ENCODE peak calls at places on chromosomes 5 and 9, in six cellular contexts. K is pulmonary artery endothelial cell, L is anterior cingulate cortex, B is NCI-H345, A is GM03348, W is H4. S is an unnamed sample.

GRCh38 chr5:138549414-138549813 is 6.4 kb upstream of the ETF1 start:
- DNase-seq in K (no peak), L (no peak), B (no peak), A (no peak), W (no peak), S (no peak)

GRCh38 chr9:36993933-36994764 is 39.9 kb downstream of the PAX5 start:
- DNase-seq in K (no peak), L (no peak), B (no peak), A (no peak), W (no peak), S (no peak)

GRCh38 chr5:51383494-51384081 is 340 bp downstream of the ISL1 start:
- DNase-seq in K (no peak), L (no peak), B (peak), A (no peak), W (peak), S (no peak)

GRCh38 chr9:100637787-100638186 is 59.9 kb downstream of the CAVIN4 start:
- DNase-seq in K (no peak), L (no peak), B (no peak), A (no peak), W (peak), S (no peak)

GRCh38 chr9:1837453-1838084 is 177.6 kb upstream of the SMARCA2 start:
- DNase-seq in K (no peak), L (no peak), B (peak), A (peak), W (peak), S (no peak)

GRCh38 chr5:179387151-179388110 is 42.2 kb upstream of the ADAMTS2 start:
- DNase-seq in K (no peak), L (no peak), B (no peak), A (no peak), W (no peak), S (no peak)

GRCh38 chr5:126978258-126978657 is 52.1 kb downstream of the MARCHF3 start:
- DNase-seq in K (no peak), L (no peak), B (no peak), A (no peak), W (no peak), S (no peak)

GRCh38 chr9:116697341-116697740 is 10.2 kb downstream of the TRIM32 start:
- DNase-seq in K (no peak), L (no peak), B (no peak), A (peak), W (no peak), S (no peak)

GRCh38 chr5:101995585-101995984 is 300.5 kb downstream of the SLCO4C1 start:
- DNase-seq in K (no peak), L (no peak), B (no peak), A (no peak), W (no peak), S (no peak)

GRCh38 chr9:37511006-37511714 is 25.4 kb downstream of the POLR1E start:
- DNase-seq in K (no peak), L (no peak), B (no peak), A (no peak), W (no peak), S (no peak)

GRCh38 chr5:175146733-175147132 is 297.2 kb downstream of the DRD1 start:
- DNase-seq in K (no peak), L (no peak), B (no peak), A (no peak), W (no peak), S (no peak)

GRCh38 chr9:109913461-109913810 is 133.4 kb downstream of the PALM2AKAP2 start:
- DNase-seq in K (no peak), L (no peak), B (no peak), A (no peak), W (no peak), S (no peak)

GRCh38 chr9:35110327-35110758 is 5.3 kb downstream of the ATOSB start:
- DNase-seq in K (no peak), L (peak), B (no peak), A (peak), W (peak), S (no peak)

GRCh38 chr9:34628656-34629491 is at the start of gene ARID3C:
- DNase-seq in K (no peak), L (no peak), B (peak), A (peak), W (no peak), S (no peak)

GRCh38 chr9:74528207-74528606 is 31.1 kb downstream of the RORB start:
- DNase-seq in K (no peak), L (no peak), B (no peak), A (no peak), W (peak), S (no peak)

GRCh38 chr9:95074632-95075269 is 242.8 kb downstream of the FANCC start:
- DNase-seq in K (no peak), L (no peak), B (no peak), A (no peak), W (no peak), S (no peak)

GRCh38 chr5:175712681-175713085 is 54.8 kb downstream of the HRH2 start:
- DNase-seq in K (no peak), L (no peak), B (no peak), A (no peak), W (no peak), S (no peak)